ENCODE peak calls at places on chromosome 4, in ten cellular contexts. O, K, G, X, C, V, H, P, S and J are unnamed samples.

GRCh38 chr4:40940317-40940720 is 190.6 kb downstream of the NSUN7 start:
- DNase-seq in O (no peak), K (no peak), G (no peak), X (no peak), C (no peak), V (no peak), H (no peak), P (no peak), S (no peak), J (no peak)

GRCh38 chr4:163166041-163166579 is 580 bp downstream of the NAF1 start:
- DNase-seq in O (peak), K (peak), G (peak), X (peak), C (peak), V (peak), H (peak), P (peak), S (peak), J (peak)

GRCh38 chr4:142160509-142160908 is 524.1 kb downstream of the IL15 start:
- DNase-seq in O (no peak), K (no peak), G (no peak), X (peak), C (no peak), V (peak), H (peak), P (no peak), S (no peak), J (no peak)

GRCh38 chr4:85928775-85929585 is 430.9 kb downstream of the MAPK10 start:
- DNase-seq in O (no peak), K (no peak), G (no peak), X (peak), C (no peak), V (peak), H (peak), P (peak), S (no peak), J (no peak)

GRCh38 chr4:81870275-81870674 is 398.6 kb upstream of the RASGEF1B start:
- DNase-seq in O (no peak), K (no peak), G (no peak), X (no peak), C (no peak), V (no peak), H (no peak), P (no peak), S (no peak), J (no peak)

GRCh38 chr4:9919047-9919446 is 102.2 kb downstream of the SLC2A9 start:
- DNase-seq in O (no peak), K (no peak), G (no peak), X (no peak), C (no peak), V (no peak), H (no peak), P (no peak), S (no peak), J (no peak)

GRCh38 chr4:154877110-154877760 is 96.2 kb downstream of the RBM46 start:
- DNase-seq in O (peak), K (no peak), G (no peak), X (peak), C (no peak), V (peak), H (peak), P (no peak), S (no peak), J (peak)

GRCh38 chr4:166972071-166972470 is 262.2 kb downstream of the SPOCK3 start:
- DNase-seq in O (peak), K (no peak), G (no peak), X (peak), C (no peak), V (peak), H (peak), P (peak), S (no peak), J (no peak)

GRCh38 chr4:120977435-120977997 is 55.0 kb upstream of the PRDM5 start:
- DNase-seq in O (peak), K (no peak), G (peak), X (peak), C (no peak), V (peak), H (peak), P (peak), S (no peak), J (peak)

GRCh38 chr4:6416518-6417286 is 55.7 kb downstream of the PPP2R2C start:
- DNase-seq in O (no peak), K (no peak), G (no peak), X (no peak), C (no peak), V (no peak), H (no peak), P (no peak), S (no peak), J (no peak)

GRCh38 chr4:38860788-38861424 is 4.3 kb upstream of the TLR6 start:
- DNase-seq in O (peak), K (no peak), G (peak), X (no peak), C (no peak), V (peak), H (peak), P (no peak), S (peak), J (peak)

GRCh38 chr4:128517739-128518510 is 230.3 kb upstream of the PGRMC2 start:
- DNase-seq in O (peak), K (peak), G (peak), X (peak), C (no peak), V (peak), H (peak), P (peak), S (peak), J (peak)

GRCh38 chr4:176840166-176840565 is 47.4 kb upstream of the VEGFC start:
- DNase-seq in O (no peak), K (no peak), G (no peak), X (peak), C (no peak), V (peak), H (peak), P (peak), S (no peak), J (no peak)

GRCh38 chr4:7105261-7105660 is 37.4 kb upstream of the GRPEL1 start:
- DNase-seq in O (no peak), K (no peak), G (no peak), X (no peak), C (no peak), V (peak), H (peak), P (no peak), S (no peak), J (no peak)

GRCh38 chr4:105197777-105198176 is 51.1 kb downstream of the TET2 start:
- DNase-seq in O (no peak), K (no peak), G (no peak), X (peak), C (no peak), V (peak), H (peak), P (peak), S (no peak), J (no peak)

GRCh38 chr4:24260922-24261581 is 323.3 kb downstream of the DHX15 start:
- DNase-seq in O (no peak), K (no peak), G (no peak), X (no peak), C (no peak), V (no peak), H (no peak), P (no peak), S (peak), J (no peak)

GRCh38 chr4:84389406-84389805 is 109.7 kb downstream of the NKX6-1 start:
- DNase-seq in O (no peak), K (no peak), G (no peak), X (peak), C (no peak), V (no peak), H (no peak), P (no peak), S (no peak), J (no peak)

GRCh38 chr4:73438048-73438447 is 2.0 kb downstream of the AFP start:
- DNase-seq in O (no peak), K (no peak), G (no peak), X (no peak), C (no peak), V (no peak), H (no peak), P (no peak), S (no peak), J (no peak)

GRCh38 chr4:129900430-129900953 is 804.5 kb downstream of the C4orf33 start:
- DNase-seq in O (no peak), K (no peak), G (no peak), X (no peak), C (no peak), V (no peak), H (no peak), P (no peak), S (no peak), J (no peak)

GRCh38 chr4:87853108-87853507 is 20.3 kb downstream of the MEPE start:
- DNase-seq in O (peak), K (no peak), G (peak), X (peak), C (no peak), V (peak), H (peak), P (peak), S (no peak), J (peak)

GRCh38 chr4:39626261-39626660 is 12.4 kb downstream of the SMIM14 start:
- DNase-seq in O (no peak), K (no peak), G (peak), X (no peak), C (no peak), V (no peak), H (no peak), P (no peak), S (no peak), J (no peak)

GRCh38 chr4:89469512-89469911 is 161.9 kb upstream of the GPRIN3 start:
- DNase-seq in O (no peak), K (no peak), G (no peak), X (no peak), C (no peak), V (peak), H (peak), P (no peak), S (no peak), J (no peak)

GRCh38 chr4:86720508-86721068 is 126.5 kb downstream of the PTPN13 start:
- DNase-seq in O (peak), K (peak), G (no peak), X (peak), C (no peak), V (peak), H (peak), P (no peak), S (no peak), J (peak)